ENCODE peak calls at places on chromosomes 2 and 18, in four cellular contexts. K is endothelial cell of umbilical vein, S is upper lobe of right lung, C is body of pancreas. T is an unnamed sample.

GRCh38 chr2:177334940-177335543 is 57.5 kb upstream of the AGPS start:
- DNase-seq in K (peak; percentile 57), S (no peak), C (peak; percentile 20), T (peak; percentile 12)

GRCh38 chr2:29215073-29215472 is 99.9 kb downstream of the CLIP4 start:
- DNase-seq in K (no peak), S (no peak), C (no peak), T (no peak)

GRCh38 chr2:85175369-85176299 is 42.4 kb downstream of the TCF7L1 start:
- DNase-seq in K (peak; percentile 81), S (peak; percentile 26), C (no peak), T (no peak)

GRCh38 chr18:55416791-55417190 is 171.2 kb downstream of the TCF4 start:
- DNase-seq in K (no peak), S (no peak), C (no peak), T (no peak)

GRCh38 chr2:98469862-98470544 is 25.3 kb downstream of the INPP4A start:
- DNase-seq in K (no peak), S (no peak), C (no peak), T (no peak)

GRCh38 chr2:218734190-218734975 is 23.7 kb downstream of the TTLL4 start:
- DNase-seq in K (no peak), S (no peak), C (no peak), T (no peak)

GRCh38 chr2:54722641-54723299 is 692 bp upstream of the EML6 start:
- DNase-seq in K (no peak), S (no peak), C (no peak), T (no peak)

GRCh38 chr2:221673248-221673647 is 101.1 kb upstream of the EPHA4 start:
- DNase-seq in K (no peak), S (no peak), C (no peak), T (no peak)

GRCh38 chr18:79971211-79971952 is 6.9 kb downstream of the HSBP1L1 start:
- DNase-seq in K (no peak), S (no peak), C (no peak), T (no peak)

GRCh38 chr2:50885948-50886347 is 146.0 kb downstream of the NRXN1 start:
- DNase-seq in K (no peak), S (no peak), C (no peak), T (no peak)

GRCh38 chr2:168661404-168661869 is 141.0 kb upstream of the NOSTRIN start:
- DNase-seq in K (no peak), S (no peak), C (no peak), T (no peak)

GRCh38 chr2:160703648-160704585 is 210.3 kb upstream of the RBMS1 start:
- DNase-seq in K (no peak), S (no peak), C (no peak), T (peak; percentile 61)
- H3K4me3 ChIP-seq in K (no peak overlapping the region), S (no peak overlapping the region), C (no peak overlapping the region), T (peak overlapping the region; percentile 22)

GRCh38 chr2:26610504-26611335 is 30.4 kb downstream of the CIB4 start:
- DNase-seq in K (no peak), S (peak; percentile 40), C (peak; percentile 55), T (no peak)
- H3K27me3 ChIP-seq in K (peaks cover 10% of the 10 kb centered on the region), S (no peaks in the 10 kb centered on the region), C (no peaks in the 10 kb centered on the region), T (no peaks in the 10 kb centered on the region)

GRCh38 chr18:23470620-23471387 is 17.7 kb downstream of the RIOK3 start:
- DNase-seq in K (no peak), S (no peak), C (no peak), T (no peak)

GRCh38 chr18:23468753-23469459 is 15.8 kb downstream of the RIOK3 start:
- DNase-seq in K (no peak), S (no peak), C (peak; percentile 23), T (no peak)

DNA sequence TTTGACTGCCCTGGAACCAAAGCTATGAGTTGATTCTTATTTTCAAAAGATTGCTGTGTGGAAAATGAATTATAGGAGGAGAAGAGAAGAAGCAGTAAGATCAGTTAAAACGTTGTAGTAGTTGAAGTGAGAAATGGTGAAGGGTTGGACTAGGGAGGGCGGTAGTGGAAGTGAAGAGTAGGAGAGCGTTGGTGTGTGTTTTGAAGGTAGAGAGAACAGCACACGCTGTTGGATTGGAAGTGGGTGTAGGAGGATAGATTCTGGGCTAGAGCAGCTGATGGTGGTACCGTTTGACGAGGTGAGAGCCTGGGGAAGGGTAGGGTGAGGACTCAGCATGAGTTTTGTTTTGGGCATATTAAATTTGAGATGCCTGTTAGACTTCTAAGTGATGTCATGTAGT is 18.4 kb downstream of the RIOK3 start:
- DNase-seq in K (no peak), S (no peak), C (no peak), T (no peak)
- H3K4me3 ChIP-seq in K (no peak overlapping the region), S (no peak overlapping the region), C (no peak overlapping the region), T (no peak overlapping the region)

DNA sequence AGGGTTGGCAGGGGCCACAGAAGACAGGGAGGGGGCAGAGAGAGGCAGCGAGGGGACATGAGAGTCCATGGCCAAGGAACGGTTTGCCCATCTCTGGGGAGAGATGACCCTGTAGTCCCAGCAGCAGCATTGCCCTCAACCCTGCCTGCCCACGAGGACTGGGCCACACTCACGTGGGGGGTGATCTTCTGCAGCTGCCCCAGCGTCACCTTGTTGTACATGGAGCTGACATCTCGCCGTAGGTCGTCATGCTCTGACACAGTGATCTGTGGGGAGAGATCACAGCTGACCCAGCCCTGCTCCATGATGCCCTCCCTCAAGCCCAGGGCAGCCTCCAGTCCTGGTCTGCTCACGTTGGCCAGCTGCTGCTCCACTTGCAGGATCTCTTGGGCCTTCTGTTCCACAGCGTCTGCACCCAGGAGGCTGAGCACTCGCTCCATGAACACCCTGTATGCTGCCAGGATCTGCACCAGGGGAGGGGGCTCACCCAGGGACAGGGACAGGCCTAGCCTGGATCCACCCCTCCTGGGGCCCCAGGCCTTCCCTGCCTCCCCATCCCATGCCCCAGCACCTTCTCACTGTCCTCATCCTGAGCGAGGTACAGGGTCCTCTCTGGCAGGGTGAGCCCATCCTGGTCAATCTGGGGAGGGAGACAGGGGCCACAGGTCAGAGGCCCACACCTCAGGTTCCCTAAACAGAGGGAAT is 2.9 kb downstream of the ECEL1 start:
- DNase-seq in K (no peak), S (peak; percentile 55), C (peak; percentile 5), T (no peak)
- H3K27me3 ChIP-seq in K (peaks cover 48% of the 10 kb centered on the region), S (peaks cover 54% of the 10 kb centered on the region), C (no peaks in the 10 kb centered on the region), T (no peaks in the 10 kb centered on the region)

GRCh38 chr18:61893971-61894750 is 1.4 kb upstream of the RNF152 start:
- DNase-seq in K (peak; percentile 82), S (peak; percentile 87), C (peak; percentile 82), T (peak; percentile 66)
- H3K4me3 ChIP-seq in K (peak overlapping the region; percentile 87), S (peak overlapping the region; percentile 73), C (peak overlapping the region; percentile 95), T (peak overlapping the region; percentile 67)